ENCODE peak calls at places on chromosomes 2 and 18, in eight cellular contexts. One of them, this sample, is unnamed.

GRCh38 chr18:23156134-23156533 is 20.8 kb downstream of the CABLES1 start:
- DNase-seq in BE2C: no peak
- DNase-seq in sigmoid colon: no peak
- DNase-seq in fibroblast of pulmonary artery: no peak
- DNase-seq in neural crest cell: no peak
- DNase-seq in lower lobe of right lung: no peak
- DNase-seq in progenitor cell of endocrine pancreas: no peak
- DNase-seq in upper lobe of left lung: no peak
- DNase-seq in this sample: no peak

GRCh38 chr2:45190481-45190880 is 181.2 kb upstream of the SIX2 start:
- DNase-seq in BE2C: no peak
- DNase-seq in sigmoid colon: no peak
- DNase-seq in fibroblast of pulmonary artery: peak; percentile 56
- DNase-seq in neural crest cell: no peak
- DNase-seq in lower lobe of right lung: no peak
- DNase-seq in progenitor cell of endocrine pancreas: no peak
- DNase-seq in upper lobe of left lung: peak; percentile 24
- DNase-seq in this sample: no peak

GRCh38 chr2:63287961-63288360 is 237.3 kb downstream of the OTX1 start:
- DNase-seq in BE2C: no peak
- DNase-seq in sigmoid colon: no peak
- DNase-seq in fibroblast of pulmonary artery: no peak
- DNase-seq in neural crest cell: no peak
- DNase-seq in lower lobe of right lung: no peak
- DNase-seq in progenitor cell of endocrine pancreas: no peak
- DNase-seq in upper lobe of left lung: no peak
- DNase-seq in this sample: no peak

GRCh38 chr2:146820672-146821071 is 1024.2 kb upstream of the ACVR2A start:
- DNase-seq in BE2C: no peak
- DNase-seq in sigmoid colon: no peak
- DNase-seq in fibroblast of pulmonary artery: peak; percentile 70
- DNase-seq in neural crest cell: no peak
- DNase-seq in lower lobe of right lung: no peak
- DNase-seq in progenitor cell of endocrine pancreas: no peak
- DNase-seq in upper lobe of left lung: no peak
- DNase-seq in this sample: no peak

GRCh38 chr18:48356909-48357631 is 52.1 kb downstream of the ZBTB7C start:
- DNase-seq in BE2C: no peak
- DNase-seq in sigmoid colon: peak; percentile 29
- DNase-seq in fibroblast of pulmonary artery: no peak
- DNase-seq in neural crest cell: no peak
- DNase-seq in lower lobe of right lung: no peak
- DNase-seq in progenitor cell of endocrine pancreas: no peak
- DNase-seq in upper lobe of left lung: no peak
- DNase-seq in this sample: no peak

GRCh38 chr2:58834404-58834803 is 593.3 kb upstream of the FANCL start:
- DNase-seq in BE2C: no peak
- DNase-seq in sigmoid colon: no peak
- DNase-seq in fibroblast of pulmonary artery: peak; percentile 39
- DNase-seq in neural crest cell: peak; percentile 48
- DNase-seq in lower lobe of right lung: no peak
- DNase-seq in progenitor cell of endocrine pancreas: peak; percentile 65
- DNase-seq in upper lobe of left lung: no peak
- DNase-seq in this sample: no peak

GRCh38 chr2:33291278-33292013 is 185.0 kb upstream of the RASGRP3 start:
- DNase-seq in BE2C: no peak
- DNase-seq in sigmoid colon: no peak
- DNase-seq in fibroblast of pulmonary artery: peak; percentile 76
- DNase-seq in neural crest cell: no peak
- DNase-seq in lower lobe of right lung: no peak
- DNase-seq in progenitor cell of endocrine pancreas: no peak
- DNase-seq in upper lobe of left lung: no peak
- DNase-seq in this sample: no peak

GRCh38 chr18:8706545-8706980 is 1.2 kb downstream of the MTCL1 start:
- DNase-seq in BE2C: no peak
- DNase-seq in sigmoid colon: peak; percentile 65
- DNase-seq in fibroblast of pulmonary artery: no peak
- DNase-seq in neural crest cell: no peak
- DNase-seq in lower lobe of right lung: no peak
- DNase-seq in progenitor cell of endocrine pancreas: no peak
- DNase-seq in upper lobe of left lung: peak; percentile 85
- DNase-seq in this sample: no peak

GRCh38 chr2:232473467-232473890 is 14.2 kb downstream of the ECEL1 start:
- DNase-seq in BE2C: peak; percentile 84
- DNase-seq in sigmoid colon: peak; percentile 36
- DNase-seq in fibroblast of pulmonary artery: peak; percentile 21
- DNase-seq in neural crest cell: no peak
- DNase-seq in lower lobe of right lung: peak; percentile 47
- DNase-seq in progenitor cell of endocrine pancreas: no peak
- DNase-seq in upper lobe of left lung: no peak
- DNase-seq in this sample: no peak

GRCh38 chr18:5964596-5964995 is 69.3 kb upstream of the TMEM200C start:
- DNase-seq in BE2C: no peak
- DNase-seq in sigmoid colon: no peak
- DNase-seq in fibroblast of pulmonary artery: no peak
- DNase-seq in neural crest cell: no peak
- DNase-seq in lower lobe of right lung: no peak
- DNase-seq in progenitor cell of endocrine pancreas: no peak
- DNase-seq in upper lobe of left lung: no peak
- DNase-seq in this sample: no peak

GRCh38 chr2:75560768-75561565 is at the start of gene EVA1A:
- DNase-seq in BE2C: peak; percentile 4
- DNase-seq in sigmoid colon: no peak
- DNase-seq in fibroblast of pulmonary artery: peak; percentile 74
- DNase-seq in neural crest cell: peak; percentile 34
- DNase-seq in lower lobe of right lung: peak; percentile 77
- DNase-seq in progenitor cell of endocrine pancreas: peak; percentile 53
- DNase-seq in upper lobe of left lung: peak; percentile 90
- DNase-seq in this sample: no peak

GRCh38 chr18:77321823-77322805 is 72.5 kb downstream of the GALR1 start:
- DNase-seq in BE2C: peak; percentile 32
- DNase-seq in sigmoid colon: no peak
- DNase-seq in fibroblast of pulmonary artery: no peak
- DNase-seq in neural crest cell: no peak
- DNase-seq in lower lobe of right lung: no peak
- DNase-seq in progenitor cell of endocrine pancreas: no peak
- DNase-seq in upper lobe of left lung: no peak
- DNase-seq in this sample: no peak

GRCh38 chr2:11852526-11853196 is 106.2 kb downstream of the LPIN1 start:
- DNase-seq in BE2C: no peak
- DNase-seq in sigmoid colon: peak; percentile 20
- DNase-seq in fibroblast of pulmonary artery: no peak
- DNase-seq in neural crest cell: no peak
- DNase-seq in lower lobe of right lung: no peak
- DNase-seq in progenitor cell of endocrine pancreas: no peak
- DNase-seq in upper lobe of left lung: no peak
- DNase-seq in this sample: no peak

GRCh38 chr18:74249181-74249968 is 42.4 kb downstream of the CYB5A start:
- DNase-seq in BE2C: no peak
- DNase-seq in sigmoid colon: no peak
- DNase-seq in fibroblast of pulmonary artery: peak; percentile 93
- DNase-seq in neural crest cell: no peak
- DNase-seq in lower lobe of right lung: no peak
- DNase-seq in progenitor cell of endocrine pancreas: no peak
- DNase-seq in upper lobe of left lung: no peak
- DNase-seq in this sample: no peak

GRCh38 chr2:181223239-181223638 is 233.9 kb upstream of the ITGA4 start:
- DNase-seq in BE2C: no peak
- DNase-seq in sigmoid colon: no peak
- DNase-seq in fibroblast of pulmonary artery: no peak
- DNase-seq in neural crest cell: no peak
- DNase-seq in lower lobe of right lung: no peak
- DNase-seq in progenitor cell of endocrine pancreas: no peak
- DNase-seq in upper lobe of left lung: no peak
- DNase-seq in this sample: no peak

GRCh38 chr2:148860037-148860436 is 15.0 kb upstream of the KIF5C start:
- DNase-seq in BE2C: no peak
- DNase-seq in sigmoid colon: no peak
- DNase-seq in fibroblast of pulmonary artery: no peak
- DNase-seq in neural crest cell: no peak
- DNase-seq in lower lobe of right lung: no peak
- DNase-seq in progenitor cell of endocrine pancreas: no peak
- DNase-seq in upper lobe of left lung: no peak
- DNase-seq in this sample: no peak

GRCh38 chr2:109064660-109065306 is 64.2 kb upstream of the SH3RF3 start:
- DNase-seq in BE2C: no peak
- DNase-seq in sigmoid colon: no peak
- DNase-seq in fibroblast of pulmonary artery: no peak
- DNase-seq in neural crest cell: no peak
- DNase-seq in lower lobe of right lung: no peak
- DNase-seq in progenitor cell of endocrine pancreas: no peak
- DNase-seq in upper lobe of left lung: no peak
- DNase-seq in this sample: no peak

GRCh38 chr2:120720746-120721145 is 14.9 kb upstream of the GLI2 start:
- DNase-seq in BE2C: no peak
- DNase-seq in sigmoid colon: no peak
- DNase-seq in fibroblast of pulmonary artery: no peak
- DNase-seq in neural crest cell: no peak
- DNase-seq in lower lobe of right lung: no peak
- DNase-seq in progenitor cell of endocrine pancreas: no peak
- DNase-seq in upper lobe of left lung: no peak
- DNase-seq in this sample: no peak

GRCh38 chr18:63969965-63970802 is at the start of gene SERPINB8:
- DNase-seq in BE2C: peak; percentile 83
- DNase-seq in sigmoid colon: peak; percentile 97
- DNase-seq in fibroblast of pulmonary artery: peak; percentile 95
- DNase-seq in neural crest cell: peak; percentile 81
- DNase-seq in lower lobe of right lung: peak; percentile 95
- DNase-seq in progenitor cell of endocrine pancreas: peak; percentile 86
- DNase-seq in upper lobe of left lung: peak; percentile 96
- DNase-seq in this sample: peak; percentile 71

GRCh38 chr2:85602476-85603234 is at the start of gene TMEM150A:
- DNase-seq in BE2C: peak; percentile 85
- DNase-seq in sigmoid colon: peak; percentile 97
- DNase-seq in fibroblast of pulmonary artery: peak; percentile 92
- DNase-seq in neural crest cell: peak; percentile 83
- DNase-seq in lower lobe of right lung: peak; percentile 98
- DNase-seq in progenitor cell of endocrine pancreas: peak; percentile 81
- DNase-seq in upper lobe of left lung: peak; percentile 99
- DNase-seq in this sample: peak; percentile 91
- TF ChIP-seq CTCF in BE2C: no peak
- TF ChIP-seq CTCF in sigmoid colon: no peak
- TF ChIP-seq CTCF in fibroblast of pulmonary artery: no peak
- TF ChIP-seq CTCF in neural crest cell: peak; percentile 48
- TF ChIP-seq CTCF in lower lobe of right lung: peak; percentile 58
- TF ChIP-seq CTCF in progenitor cell of endocrine pancreas: peak; percentile 49
- TF ChIP-seq CTCF in upper lobe of left lung: peak; percentile 47
- TF ChIP-seq CTCF in this sample: no peak

DNA sequence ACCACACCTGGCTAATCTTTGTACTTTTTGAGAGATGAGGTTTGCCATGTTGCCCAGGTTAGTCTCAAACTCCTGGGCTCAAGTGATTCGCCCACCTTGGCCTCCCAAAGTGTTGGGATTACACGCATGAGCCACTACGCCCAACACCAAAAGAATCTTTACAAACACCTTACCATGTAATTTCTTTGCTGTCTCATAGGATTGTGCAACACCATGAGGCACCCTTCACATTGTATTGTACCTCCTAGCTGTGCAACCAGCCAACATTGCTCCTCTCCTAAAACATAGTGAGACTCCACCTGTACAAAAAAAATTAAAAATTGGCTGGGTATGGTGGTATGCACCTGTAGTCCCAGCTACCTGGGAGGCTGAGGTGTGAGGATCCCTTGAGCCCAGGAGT is 3.1 kb upstream of the MFSD6 start:
- DNase-seq in BE2C: no peak
- DNase-seq in sigmoid colon: no peak
- DNase-seq in fibroblast of pulmonary artery: no peak
- DNase-seq in neural crest cell: no peak
- DNase-seq in lower lobe of right lung: no peak
- DNase-seq in progenitor cell of endocrine pancreas: no peak
- DNase-seq in upper lobe of left lung: no peak
- DNase-seq in this sample: no peak
- TF ChIP-seq CTCF in BE2C: no peak
- TF ChIP-seq CTCF in sigmoid colon: no peak
- TF ChIP-seq CTCF in fibroblast of pulmonary artery: no peak
- TF ChIP-seq CTCF in neural crest cell: no peak
- TF ChIP-seq CTCF in lower lobe of right lung: no peak
- TF ChIP-seq CTCF in progenitor cell of endocrine pancreas: no peak
- TF ChIP-seq CTCF in upper lobe of left lung: no peak
- TF ChIP-seq CTCF in this sample: no peak

DNA sequence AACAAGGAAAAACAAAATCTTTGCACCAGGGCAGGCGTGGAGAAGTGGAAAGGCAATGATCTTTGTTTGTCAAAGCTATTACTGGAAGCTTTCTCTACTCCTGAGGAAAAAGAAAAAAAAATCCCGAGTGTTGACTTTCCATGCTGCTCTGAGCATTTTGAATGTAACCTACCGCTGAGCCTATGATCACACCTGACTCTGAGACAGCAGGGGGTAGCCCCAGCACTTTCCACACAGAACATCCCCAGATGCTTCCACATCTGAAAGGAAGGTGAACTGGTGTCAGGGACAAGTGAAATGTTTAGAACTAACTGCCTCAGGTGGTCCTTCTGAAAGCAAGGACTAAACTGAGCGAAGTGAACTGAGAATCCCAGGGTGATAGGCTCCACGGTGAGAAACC is 1315.1 kb upstream of the DDX18 start:
- DNase-seq in BE2C: no peak
- DNase-seq in sigmoid colon: no peak
- DNase-seq in fibroblast of pulmonary artery: no peak
- DNase-seq in neural crest cell: no peak
- DNase-seq in lower lobe of right lung: no peak
- DNase-seq in progenitor cell of endocrine pancreas: no peak
- DNase-seq in upper lobe of left lung: no peak
- DNase-seq in this sample: no peak
- TF ChIP-seq CTCF in BE2C: no peak
- TF ChIP-seq CTCF in sigmoid colon: no peak
- TF ChIP-seq CTCF in fibroblast of pulmonary artery: no peak
- TF ChIP-seq CTCF in neural crest cell: no peak
- TF ChIP-seq CTCF in lower lobe of right lung: no peak
- TF ChIP-seq CTCF in progenitor cell of endocrine pancreas: no peak
- TF ChIP-seq CTCF in upper lobe of left lung: no peak
- TF ChIP-seq CTCF in this sample: no peak

DNA sequence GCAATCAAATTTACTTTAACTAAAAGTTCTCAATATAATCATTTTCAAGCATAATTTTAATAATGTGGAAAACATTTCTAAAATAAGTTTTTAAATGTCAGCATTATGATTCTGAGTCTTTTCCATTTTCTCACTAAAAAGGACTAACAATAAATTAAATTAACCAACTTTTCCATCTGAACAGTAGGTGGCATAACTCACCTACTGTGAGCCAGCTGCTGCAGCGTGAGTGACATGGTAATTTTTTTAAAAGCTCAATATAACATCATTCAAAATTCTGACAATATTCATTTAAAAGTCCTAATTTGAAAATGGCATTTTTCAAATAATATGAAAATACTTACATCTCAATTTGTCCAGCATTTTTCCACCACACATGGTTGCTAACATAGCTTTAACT is 66.5 kb downstream of the DTNB start:
- DNase-seq in BE2C: peak; percentile 14
- DNase-seq in sigmoid colon: no peak
- DNase-seq in fibroblast of pulmonary artery: peak; percentile 67
- DNase-seq in neural crest cell: no peak
- DNase-seq in lower lobe of right lung: no peak
- DNase-seq in progenitor cell of endocrine pancreas: no peak
- DNase-seq in upper lobe of left lung: no peak
- DNase-seq in this sample: no peak
- TF ChIP-seq CTCF in BE2C: peak; percentile 68
- TF ChIP-seq CTCF in sigmoid colon: peak; percentile 20
- TF ChIP-seq CTCF in fibroblast of pulmonary artery: peak; percentile 63
- TF ChIP-seq CTCF in neural crest cell: peak; percentile 74
- TF ChIP-seq CTCF in lower lobe of right lung: peak; percentile 57
- TF ChIP-seq CTCF in progenitor cell of endocrine pancreas: peak; percentile 57
- TF ChIP-seq CTCF in upper lobe of left lung: no peak
- TF ChIP-seq CTCF in this sample: no peak

GRCh38 chr2:170815746-170816498 is 765 bp upstream of the GAD1 start:
- DNase-seq in BE2C: peak; percentile 70
- DNase-seq in sigmoid colon: no peak
- DNase-seq in fibroblast of pulmonary artery: peak; percentile 46
- DNase-seq in neural crest cell: peak; percentile 92
- DNase-seq in lower lobe of right lung: peak; percentile 68
- DNase-seq in progenitor cell of endocrine pancreas: peak; percentile 85
- DNase-seq in upper lobe of left lung: peak; percentile 87
- DNase-seq in this sample: peak; percentile 45
- TF ChIP-seq CTCF in BE2C: peak; percentile 60
- TF ChIP-seq CTCF in sigmoid colon: peak; percentile 71
- TF ChIP-seq CTCF in fibroblast of pulmonary artery: peak; percentile 57
- TF ChIP-seq CTCF in neural crest cell: peak; percentile 95
- TF ChIP-seq CTCF in lower lobe of right lung: peak; percentile 69
- TF ChIP-seq CTCF in progenitor cell of endocrine pancreas: peak; percentile 86
- TF ChIP-seq CTCF in upper lobe of left lung: peak; percentile 70
- TF ChIP-seq CTCF in this sample: no peak

This sample was measured in activated B cell treated with CpG ODN at 0.5 μM for 24 hours.